ENCODE peak calls at places on chromosomes 4 and X, in nine cellular contexts. One of them, this sample, is unnamed.

GRCh38 chr4:12734586-12734985 is 749.6 kb downstream of the RAB28 start:
- DNase-seq in activated CD4-positive, alpha-beta T cell treated with anti-CD3 and anti-CD28 coated beads, Interleukin-2, amount 50 U/mL, for 1 hour: no peak
- DNase-seq in H54: no peak
- DNase-seq in kidney epithelial cell: no peak
- DNase-seq in M059J: no peak
- DNase-seq in naive thymus-derived CD8-positive, alpha-beta T cell: no peak
- DNase-seq in anterior cingulate cortex: no peak
- DNase-seq in chondrocyte: no peak
- DNase-seq in GM04504: no peak
- DNase-seq in this sample: no peak

GRCh38 chr4:45580306-45580705 is 543.5 kb downstream of the GABRG1 start:
- DNase-seq in activated CD4-positive, alpha-beta T cell treated with anti-CD3 and anti-CD28 coated beads, Interleukin-2, amount 50 U/mL, for 1 hour: no peak
- DNase-seq in H54: no peak
- DNase-seq in kidney epithelial cell: no peak
- DNase-seq in M059J: no peak
- DNase-seq in naive thymus-derived CD8-positive, alpha-beta T cell: no peak
- DNase-seq in anterior cingulate cortex: no peak
- DNase-seq in chondrocyte: no peak
- DNase-seq in GM04504: no peak
- DNase-seq in this sample: no peak

GRCh38 chrX:12922600-12922919 is 16.1 kb downstream of the TLR8 start:
- DNase-seq in activated CD4-positive, alpha-beta T cell treated with anti-CD3 and anti-CD28 coated beads, Interleukin-2, amount 50 U/mL, for 1 hour: no peak
- DNase-seq in H54: no peak
- DNase-seq in kidney epithelial cell: no peak
- DNase-seq in M059J: no peak
- DNase-seq in naive thymus-derived CD8-positive, alpha-beta T cell: no peak
- DNase-seq in anterior cingulate cortex: no peak
- DNase-seq in chondrocyte: no peak
- DNase-seq in GM04504: no peak
- DNase-seq in this sample: no peak

GRCh38 chr4:152815078-152815477 is 35.3 kb downstream of the ARFIP1 start:
- DNase-seq in activated CD4-positive, alpha-beta T cell treated with anti-CD3 and anti-CD28 coated beads, Interleukin-2, amount 50 U/mL, for 1 hour: no peak
- DNase-seq in H54: no peak
- DNase-seq in kidney epithelial cell: no peak
- DNase-seq in M059J: no peak
- DNase-seq in naive thymus-derived CD8-positive, alpha-beta T cell: no peak
- DNase-seq in anterior cingulate cortex: no peak
- DNase-seq in chondrocyte: no peak
- DNase-seq in GM04504: no peak
- DNase-seq in this sample: no peak

GRCh38 chrX:109040057-109040456 is 303.7 kb upstream of the IRS4 start:
- DNase-seq in activated CD4-positive, alpha-beta T cell treated with anti-CD3 and anti-CD28 coated beads, Interleukin-2, amount 50 U/mL, for 1 hour: no peak
- DNase-seq in H54: no peak
- DNase-seq in kidney epithelial cell: no peak
- DNase-seq in M059J: no peak
- DNase-seq in naive thymus-derived CD8-positive, alpha-beta T cell: no peak
- DNase-seq in anterior cingulate cortex: no peak
- DNase-seq in chondrocyte: no peak
- DNase-seq in GM04504: no peak
- DNase-seq in this sample: no peak

GRCh38 chr4:161714022-161714751 is 449.6 kb downstream of the FSTL5 start:
- DNase-seq in activated CD4-positive, alpha-beta T cell treated with anti-CD3 and anti-CD28 coated beads, Interleukin-2, amount 50 U/mL, for 1 hour: no peak
- DNase-seq in H54: peak
- DNase-seq in kidney epithelial cell: peak
- DNase-seq in M059J: peak
- DNase-seq in naive thymus-derived CD8-positive, alpha-beta T cell: no peak
- DNase-seq in anterior cingulate cortex: no peak
- DNase-seq in chondrocyte: no peak
- DNase-seq in GM04504: peak
- DNase-seq in this sample: no peak

GRCh38 chrX:71367396-71367795 is 1.2 kb downstream of the TAF1 start:
- DNase-seq in activated CD4-positive, alpha-beta T cell treated with anti-CD3 and anti-CD28 coated beads, Interleukin-2, amount 50 U/mL, for 1 hour: no peak
- DNase-seq in H54: no peak
- DNase-seq in kidney epithelial cell: no peak
- DNase-seq in M059J: peak
- DNase-seq in naive thymus-derived CD8-positive, alpha-beta T cell: no peak
- DNase-seq in anterior cingulate cortex: no peak
- DNase-seq in chondrocyte: no peak
- DNase-seq in GM04504: no peak
- DNase-seq in this sample: no peak

GRCh38 chr4:1453731-1454130 is 47.5 kb upstream of the NKX1-1 start:
- DNase-seq in activated CD4-positive, alpha-beta T cell treated with anti-CD3 and anti-CD28 coated beads, Interleukin-2, amount 50 U/mL, for 1 hour: no peak
- DNase-seq in H54: no peak
- DNase-seq in kidney epithelial cell: no peak
- DNase-seq in M059J: no peak
- DNase-seq in naive thymus-derived CD8-positive, alpha-beta T cell: no peak
- DNase-seq in anterior cingulate cortex: no peak
- DNase-seq in chondrocyte: no peak
- DNase-seq in GM04504: no peak
- DNase-seq in this sample: no peak

GRCh38 chr4:8468746-8469535 is 28.4 kb downstream of the TRMT44 start:
- DNase-seq in activated CD4-positive, alpha-beta T cell treated with anti-CD3 and anti-CD28 coated beads, Interleukin-2, amount 50 U/mL, for 1 hour: peak
- DNase-seq in H54: peak
- DNase-seq in kidney epithelial cell: no peak
- DNase-seq in M059J: peak
- DNase-seq in naive thymus-derived CD8-positive, alpha-beta T cell: peak
- DNase-seq in anterior cingulate cortex: peak
- DNase-seq in chondrocyte: no peak
- DNase-seq in GM04504: peak
- DNase-seq in this sample: peak

GRCh38 chr4:43189741-43190140 is 297.2 kb downstream of the GRXCR1 start:
- DNase-seq in activated CD4-positive, alpha-beta T cell treated with anti-CD3 and anti-CD28 coated beads, Interleukin-2, amount 50 U/mL, for 1 hour: no peak
- DNase-seq in H54: no peak
- DNase-seq in kidney epithelial cell: no peak
- DNase-seq in M059J: no peak
- DNase-seq in naive thymus-derived CD8-positive, alpha-beta T cell: no peak
- DNase-seq in anterior cingulate cortex: no peak
- DNase-seq in chondrocyte: no peak
- DNase-seq in GM04504: no peak
- DNase-seq in this sample: no peak

GRCh38 chr4:81631958-81632439 is 160.3 kb upstream of the RASGEF1B start:
- DNase-seq in activated CD4-positive, alpha-beta T cell treated with anti-CD3 and anti-CD28 coated beads, Interleukin-2, amount 50 U/mL, for 1 hour: no peak
- DNase-seq in H54: no peak
- DNase-seq in kidney epithelial cell: peak
- DNase-seq in M059J: peak
- DNase-seq in naive thymus-derived CD8-positive, alpha-beta T cell: no peak
- DNase-seq in anterior cingulate cortex: no peak
- DNase-seq in chondrocyte: no peak
- DNase-seq in GM04504: peak
- DNase-seq in this sample: no peak

GRCh38 chrX:16665089-16665488 is 15.1 kb downstream of the S100G start:
- DNase-seq in activated CD4-positive, alpha-beta T cell treated with anti-CD3 and anti-CD28 coated beads, Interleukin-2, amount 50 U/mL, for 1 hour: no peak
- DNase-seq in H54: no peak
- DNase-seq in kidney epithelial cell: no peak
- DNase-seq in M059J: peak
- DNase-seq in naive thymus-derived CD8-positive, alpha-beta T cell: no peak
- DNase-seq in anterior cingulate cortex: no peak
- DNase-seq in chondrocyte: no peak
- DNase-seq in GM04504: peak
- DNase-seq in this sample: no peak

GRCh38 chrX:119721487-119721886 is 28.5 kb upstream of the SEPTIN6 start:
- DNase-seq in activated CD4-positive, alpha-beta T cell treated with anti-CD3 and anti-CD28 coated beads, Interleukin-2, amount 50 U/mL, for 1 hour: no peak
- DNase-seq in H54: no peak
- DNase-seq in kidney epithelial cell: no peak
- DNase-seq in M059J: peak
- DNase-seq in naive thymus-derived CD8-positive, alpha-beta T cell: no peak
- DNase-seq in anterior cingulate cortex: no peak
- DNase-seq in chondrocyte: no peak
- DNase-seq in GM04504: no peak
- DNase-seq in this sample: no peak

GRCh38 chrX:153449306-153450113 is 3.7 kb upstream of the TREX2 start:
- DNase-seq in activated CD4-positive, alpha-beta T cell treated with anti-CD3 and anti-CD28 coated beads, Interleukin-2, amount 50 U/mL, for 1 hour: no peak
- DNase-seq in H54: no peak
- DNase-seq in kidney epithelial cell: no peak
- DNase-seq in M059J: no peak
- DNase-seq in naive thymus-derived CD8-positive, alpha-beta T cell: no peak
- DNase-seq in anterior cingulate cortex: no peak
- DNase-seq in chondrocyte: peak
- DNase-seq in GM04504: no peak
- DNase-seq in this sample: no peak

GRCh38 chr4:128600996-128601857 is 208.3 kb upstream of the JADE1 start:
- DNase-seq in activated CD4-positive, alpha-beta T cell treated with anti-CD3 and anti-CD28 coated beads, Interleukin-2, amount 50 U/mL, for 1 hour: no peak
- DNase-seq in H54: peak
- DNase-seq in kidney epithelial cell: peak
- DNase-seq in M059J: peak
- DNase-seq in naive thymus-derived CD8-positive, alpha-beta T cell: no peak
- DNase-seq in anterior cingulate cortex: peak
- DNase-seq in chondrocyte: no peak
- DNase-seq in GM04504: peak
- DNase-seq in this sample: peak

GRCh38 chrX:45849261-45849660 is 648.6 kb upstream of the DIPK2B start:
- DNase-seq in activated CD4-positive, alpha-beta T cell treated with anti-CD3 and anti-CD28 coated beads, Interleukin-2, amount 50 U/mL, for 1 hour: peak
- DNase-seq in H54: no peak
- DNase-seq in kidney epithelial cell: peak
- DNase-seq in M059J: peak
- DNase-seq in naive thymus-derived CD8-positive, alpha-beta T cell: peak
- DNase-seq in anterior cingulate cortex: no peak
- DNase-seq in chondrocyte: no peak
- DNase-seq in GM04504: peak
- DNase-seq in this sample: no peak

GRCh38 chr4:4849524-4850193 is 9.8 kb upstream of the MSX1 start:
- DNase-seq in activated CD4-positive, alpha-beta T cell treated with anti-CD3 and anti-CD28 coated beads, Interleukin-2, amount 50 U/mL, for 1 hour: no peak
- DNase-seq in H54: no peak
- DNase-seq in kidney epithelial cell: no peak
- DNase-seq in M059J: no peak
- DNase-seq in naive thymus-derived CD8-positive, alpha-beta T cell: no peak
- DNase-seq in anterior cingulate cortex: no peak
- DNase-seq in chondrocyte: peak
- DNase-seq in GM04504: no peak
- DNase-seq in this sample: no peak

GRCh38 chr4:8769645-8770517 is 101.8 kb downstream of the HMX1 start:
- DNase-seq in activated CD4-positive, alpha-beta T cell treated with anti-CD3 and anti-CD28 coated beads, Interleukin-2, amount 50 U/mL, for 1 hour: no peak
- DNase-seq in H54: no peak
- DNase-seq in kidney epithelial cell: no peak
- DNase-seq in M059J: no peak
- DNase-seq in naive thymus-derived CD8-positive, alpha-beta T cell: no peak
- DNase-seq in anterior cingulate cortex: no peak
- DNase-seq in chondrocyte: peak
- DNase-seq in GM04504: no peak
- DNase-seq in this sample: no peak

GRCh38 chr4:140374130-140374477 is 658 bp downstream of the SCOC start:
- DNase-seq in activated CD4-positive, alpha-beta T cell treated with anti-CD3 and anti-CD28 coated beads, Interleukin-2, amount 50 U/mL, for 1 hour: no peak
- DNase-seq in H54: no peak
- DNase-seq in kidney epithelial cell: no peak
- DNase-seq in M059J: no peak
- DNase-seq in naive thymus-derived CD8-positive, alpha-beta T cell: no peak
- DNase-seq in anterior cingulate cortex: no peak
- DNase-seq in chondrocyte: no peak
- DNase-seq in GM04504: no peak
- DNase-seq in this sample: no peak

GRCh38 chr4:7890635-7891393 is 48.8 kb downstream of the AFAP1 start:
- DNase-seq in activated CD4-positive, alpha-beta T cell treated with anti-CD3 and anti-CD28 coated beads, Interleukin-2, amount 50 U/mL, for 1 hour: no peak
- DNase-seq in H54: no peak
- DNase-seq in kidney epithelial cell: no peak
- DNase-seq in M059J: peak
- DNase-seq in naive thymus-derived CD8-positive, alpha-beta T cell: no peak
- DNase-seq in anterior cingulate cortex: no peak
- DNase-seq in chondrocyte: no peak
- DNase-seq in GM04504: peak
- DNase-seq in this sample: no peak

GRCh38 chr4:122758033-122758432 is 25.5 kb downstream of the BBS12 start:
- DNase-seq in activated CD4-positive, alpha-beta T cell treated with anti-CD3 and anti-CD28 coated beads, Interleukin-2, amount 50 U/mL, for 1 hour: no peak
- DNase-seq in H54: no peak
- DNase-seq in kidney epithelial cell: no peak
- DNase-seq in M059J: peak
- DNase-seq in naive thymus-derived CD8-positive, alpha-beta T cell: peak
- DNase-seq in anterior cingulate cortex: no peak
- DNase-seq in chondrocyte: no peak
- DNase-seq in GM04504: no peak
- DNase-seq in this sample: no peak

GRCh38 chr4:73197220-73197619 is 61.4 kb downstream of the ANKRD17 start:
- DNase-seq in activated CD4-positive, alpha-beta T cell treated with anti-CD3 and anti-CD28 coated beads, Interleukin-2, amount 50 U/mL, for 1 hour: no peak
- DNase-seq in H54: no peak
- DNase-seq in kidney epithelial cell: no peak
- DNase-seq in M059J: no peak
- DNase-seq in naive thymus-derived CD8-positive, alpha-beta T cell: no peak
- DNase-seq in anterior cingulate cortex: no peak
- DNase-seq in chondrocyte: no peak
- DNase-seq in GM04504: no peak
- DNase-seq in this sample: no peak

GRCh38 chr4:173167793-173168395 is 717 bp upstream of the GALNT7 start:
- DNase-seq in activated CD4-positive, alpha-beta T cell treated with anti-CD3 and anti-CD28 coated beads, Interleukin-2, amount 50 U/mL, for 1 hour: peak
- DNase-seq in H54: no peak
- DNase-seq in kidney epithelial cell: no peak
- DNase-seq in M059J: peak
- DNase-seq in naive thymus-derived CD8-positive, alpha-beta T cell: no peak
- DNase-seq in anterior cingulate cortex: peak
- DNase-seq in chondrocyte: no peak
- DNase-seq in GM04504: no peak
- DNase-seq in this sample: peak

GRCh38 chrX:17944833-17945497 is 83.9 kb upstream of the RAI2 start:
- DNase-seq in activated CD4-positive, alpha-beta T cell treated with anti-CD3 and anti-CD28 coated beads, Interleukin-2, amount 50 U/mL, for 1 hour: no peak
- DNase-seq in H54: no peak
- DNase-seq in kidney epithelial cell: no peak
- DNase-seq in M059J: peak
- DNase-seq in naive thymus-derived CD8-positive, alpha-beta T cell: peak
- DNase-seq in anterior cingulate cortex: no peak
- DNase-seq in chondrocyte: no peak
- DNase-seq in GM04504: no peak
- DNase-seq in this sample: no peak

GRCh38 chr4:156303708-156304107 is 350.0 kb upstream of the CTSO start:
- DNase-seq in activated CD4-positive, alpha-beta T cell treated with anti-CD3 and anti-CD28 coated beads, Interleukin-2, amount 50 U/mL, for 1 hour: no peak
- DNase-seq in H54: no peak
- DNase-seq in kidney epithelial cell: no peak
- DNase-seq in M059J: no peak
- DNase-seq in naive thymus-derived CD8-positive, alpha-beta T cell: no peak
- DNase-seq in anterior cingulate cortex: no peak
- DNase-seq in chondrocyte: no peak
- DNase-seq in GM04504: no peak
- DNase-seq in this sample: no peak

GRCh38 chr4:17494258-17494657 is 17.6 kb downstream of the QDPR start:
- DNase-seq in activated CD4-positive, alpha-beta T cell treated with anti-CD3 and anti-CD28 coated beads, Interleukin-2, amount 50 U/mL, for 1 hour: no peak
- DNase-seq in H54: peak
- DNase-seq in kidney epithelial cell: peak
- DNase-seq in M059J: peak
- DNase-seq in naive thymus-derived CD8-positive, alpha-beta T cell: no peak
- DNase-seq in anterior cingulate cortex: peak
- DNase-seq in chondrocyte: no peak
- DNase-seq in GM04504: peak
- DNase-seq in this sample: no peak

GRCh38 chr4:54225671-54226398 is 3.3 kb upstream of the PDGFRA start:
- DNase-seq in activated CD4-positive, alpha-beta T cell treated with anti-CD3 and anti-CD28 coated beads, Interleukin-2, amount 50 U/mL, for 1 hour: no peak
- DNase-seq in H54: no peak
- DNase-seq in kidney epithelial cell: no peak
- DNase-seq in M059J: no peak
- DNase-seq in naive thymus-derived CD8-positive, alpha-beta T cell: no peak
- DNase-seq in anterior cingulate cortex: no peak
- DNase-seq in chondrocyte: no peak
- DNase-seq in GM04504: no peak
- DNase-seq in this sample: no peak

GRCh38 chrX:67619253-67619652 is 75.4 kb downstream of the AR start:
- DNase-seq in activated CD4-positive, alpha-beta T cell treated with anti-CD3 and anti-CD28 coated beads, Interleukin-2, amount 50 U/mL, for 1 hour: no peak
- DNase-seq in H54: no peak
- DNase-seq in kidney epithelial cell: peak
- DNase-seq in M059J: peak
- DNase-seq in naive thymus-derived CD8-positive, alpha-beta T cell: no peak
- DNase-seq in anterior cingulate cortex: no peak
- DNase-seq in chondrocyte: no peak
- DNase-seq in GM04504: no peak
- DNase-seq in this sample: no peak

GRCh38 chrX:151505796-151506195 is 57.7 kb upstream of the PASD1 start:
- DNase-seq in activated CD4-positive, alpha-beta T cell treated with anti-CD3 and anti-CD28 coated beads, Interleukin-2, amount 50 U/mL, for 1 hour: no peak
- DNase-seq in H54: no peak
- DNase-seq in kidney epithelial cell: no peak
- DNase-seq in M059J: peak
- DNase-seq in naive thymus-derived CD8-positive, alpha-beta T cell: no peak
- DNase-seq in anterior cingulate cortex: no peak
- DNase-seq in chondrocyte: no peak
- DNase-seq in GM04504: peak
- DNase-seq in this sample: no peak

GRCh38 chr4:65018313-65018712 is 609.1 kb upstream of the TECRL start:
- DNase-seq in activated CD4-positive, alpha-beta T cell treated with anti-CD3 and anti-CD28 coated beads, Interleukin-2, amount 50 U/mL, for 1 hour: no peak
- DNase-seq in H54: no peak
- DNase-seq in kidney epithelial cell: no peak
- DNase-seq in M059J: no peak
- DNase-seq in naive thymus-derived CD8-positive, alpha-beta T cell: no peak
- DNase-seq in anterior cingulate cortex: no peak
- DNase-seq in chondrocyte: no peak
- DNase-seq in GM04504: no peak
- DNase-seq in this sample: no peak